ENCODE peak calls at places on chromosomes 12 and 14, in seven cellular contexts. T, I, L, E, F, Q and N are unnamed samples. For H3K9me2, the result is how much of the 10 kb centered on the place peaks cover.

GRCh38 chr14:61347771-61348443 is 26.5 kb downstream of the PRKCH start:
- DNase-seq in Q (no peak), F (no peak), L (no peak), I (no peak), T (no peak), E (no peak), N (no peak)

GRCh38 chr14:65940056-65940735 is 527.7 kb downstream of the FUT8 start:
- DNase-seq in I (peak), Q (peak), F (no peak), E (peak), L (peak), T (peak), N (peak)

GRCh38 chr14:85359505-85359904 is 170.4 kb upstream of the FLRT2 start:
- DNase-seq in T (no peak), Q (no peak), L (no peak), E (no peak), F (no peak), I (no peak), N (no peak)

GRCh38 chr12:47781479-47782371 is 8.7 kb downstream of the SLC48A1 start:
- DNase-seq in L (no peak), E (no peak), Q (no peak), I (peak), T (no peak), F (no peak), N (no peak)

GRCh38 chr14:68199465-68200145 is 380.0 kb downstream of the RAD51B start:
- DNase-seq in I (no peak), T (no peak), F (no peak), Q (no peak), L (no peak), E (no peak), N (peak)

GRCh38 chr14:64410084-64410774 is 22.1 kb downstream of the MTHFD1 start:
- DNase-seq in F (no peak), E (no peak), T (no peak), L (peak), Q (no peak), I (peak), N (peak)

GRCh38 chr12:15714256-15714655 is 74.9 kb downstream of the EPS8 start:
- DNase-seq in E (no peak), Q (no peak), T (no peak), L (no peak), I (no peak), F (no peak), N (no peak)

GRCh38 chr12:79926951-79927350 is 7.9 kb downstream of the PPP1R12A start:
- DNase-seq in I (no peak), Q (no peak), E (no peak), F (no peak), T (no peak), L (no peak), N (no peak)

GRCh38 chr14:92004062-92004461 is 35.8 kb downstream of the TRIP11 start:
- DNase-seq in Q (no peak), F (no peak), T (no peak), E (no peak), L (peak), I (peak), N (no peak)

GRCh38 chr12:93616584-93617101 is 44.2 kb downstream of the SOCS2 start:
- DNase-seq in F (no peak), T (no peak), E (no peak), L (peak), Q (no peak), I (peak), N (peak)

GRCh38 chr12:53978477-53979356 is 4.0 kb upstream of the HOTAIR start:
- DNase-seq in T (no peak), L (no peak), Q (no peak), E (no peak), F (no peak), I (peak), N (peak)
- H3K4me2 ChIP-seq in T (no peak), L (no peak), Q (no peak), E (no peak), F (no peak), I (peak), N (peak)

DNA sequence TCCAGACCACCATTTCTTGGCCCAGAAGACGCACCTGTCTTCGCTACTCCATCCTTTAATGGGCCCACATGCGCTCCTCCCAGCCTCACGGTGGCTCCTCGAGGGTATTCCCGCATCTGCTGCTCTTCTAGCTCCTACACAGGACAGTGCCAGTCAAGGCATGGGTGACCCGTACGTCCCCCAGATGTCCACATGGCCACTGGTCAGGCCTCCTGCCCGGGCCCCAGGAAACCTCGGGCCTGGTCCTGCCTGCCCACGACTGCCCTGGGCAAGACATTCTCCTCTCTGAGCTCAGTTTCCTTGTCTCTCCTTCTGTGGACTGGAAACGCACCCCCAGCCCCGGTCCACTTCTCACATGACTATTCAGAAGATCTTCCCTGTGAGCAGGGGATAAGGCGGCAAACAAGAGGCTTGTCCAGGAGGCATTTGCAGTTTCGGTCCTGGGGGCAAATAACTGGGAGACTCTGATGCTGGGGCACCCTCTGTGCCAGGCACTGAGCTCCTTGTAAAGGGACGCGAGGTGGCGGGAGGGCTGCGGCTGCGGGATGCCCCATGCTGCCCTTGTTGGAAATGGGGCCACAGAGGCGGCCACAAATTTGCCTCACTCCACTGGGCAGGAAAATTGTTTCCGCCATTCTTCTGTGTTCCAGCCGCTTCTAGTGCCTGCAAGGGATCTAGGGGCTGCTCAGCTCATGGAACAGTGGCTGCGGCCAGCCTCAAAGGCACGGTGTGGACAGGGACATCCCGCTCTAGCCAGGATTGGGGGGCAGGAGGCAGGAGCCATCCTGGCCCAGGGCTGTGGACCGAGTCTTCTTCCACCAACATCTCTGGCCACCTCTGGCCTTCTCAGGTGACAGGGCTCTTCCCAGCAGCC is 6.8 kb upstream of the BEGAIN start:
- DNase-seq in F (no peak), Q (no peak), L (no peak), T (no peak), E (no peak), I (no peak), N (no peak)
- H3K9me2 ChIP-seq in F (under half), Q (under half), L (under half), T (under half), E (under half), I (under half), N (under half)

GRCh38 chr12:57936513-57936883 is 4.9 kb upstream of the ATP23 start:
- DNase-seq in L (no peak), I (no peak), E (no peak), Q (no peak), F (no peak), T (no peak), N (no peak)

GRCh38 chr12:57935839-57936512 is 5.4 kb upstream of the ATP23 start:
- DNase-seq in E (peak), F (peak), L (peak), Q (peak), T (peak), I (peak), N (peak)

GRCh38 chr12:57940052-57940914 is 1.1 kb upstream of the ATP23 start:
- DNase-seq in Q (peak), F (no peak), I (no peak), T (no peak), E (no peak), L (no peak), N (no peak)

GRCh38 chr12:57939291-57939690 is 2.1 kb upstream of the ATP23 start:
- DNase-seq in T (no peak), I (no peak), F (no peak), E (no peak), Q (no peak), L (no peak), N (no peak)

GRCh38 chr12:57934804-57935203 is 6.6 kb upstream of the ATP23 start:
- DNase-seq in L (no peak), E (no peak), I (no peak), T (no peak), F (no peak), Q (peak), N (no peak)
- H3K4me2 ChIP-seq in L (peak), E (peak), I (peak), T (peak), F (peak), Q (peak), N (no peak)

GRCh38 chr12:42270596-42270995 is 32.5 kb upstream of the YAF2 start:
- DNase-seq in E (no peak), F (no peak), Q (no peak), L (no peak), I (no peak), T (no peak), N (no peak)
- H3K9me2 ChIP-seq in E (under half), F (under half), Q (under half), L (under half), I (under half), T (under half), N (under half)